ENCODE peak calls at places on chromosomes 1 and 21, in four cellular contexts. One of them, this sample, is unnamed.

GRCh38 chr1:212162635-212163034 is 122.6 kb upstream of the PPP2R5A start:
- DNase-seq in left ventricle myocardium superior: peak; percentile 54
- DNase-seq in brain microvascular endothelial cell: peak; percentile 42
- DNase-seq in fibroblast of pulmonary artery: peak; percentile 67
- DNase-seq in this sample: peak; percentile 59

GRCh38 chr1:24752305-24752704 is 7.1 kb downstream of the CLIC4 start:
- DNase-seq in left ventricle myocardium superior: no peak
- DNase-seq in brain microvascular endothelial cell: no peak
- DNase-seq in fibroblast of pulmonary artery: no peak
- DNase-seq in this sample: no peak

GRCh38 chr1:113505357-113505756 is 115.0 kb downstream of the MAGI3 start:
- DNase-seq in left ventricle myocardium superior: no peak
- DNase-seq in brain microvascular endothelial cell: no peak
- DNase-seq in fibroblast of pulmonary artery: no peak
- DNase-seq in this sample: no peak

GRCh38 chr21:44376606-44377005 is 23.2 kb downstream of the TRPM2 start:
- DNase-seq in left ventricle myocardium superior: no peak
- DNase-seq in brain microvascular endothelial cell: no peak
- DNase-seq in fibroblast of pulmonary artery: no peak
- DNase-seq in this sample: peak; percentile 19

GRCh38 chr21:23887709-23888303 is 1719.5 kb downstream of the MRPL39 start:
- DNase-seq in left ventricle myocardium superior: no peak
- DNase-seq in brain microvascular endothelial cell: no peak
- DNase-seq in fibroblast of pulmonary artery: no peak
- DNase-seq in this sample: no peak

GRCh38 chr1:179310721-179311120 is 17.1 kb downstream of the SOAT1 start:
- DNase-seq in left ventricle myocardium superior: no peak
- DNase-seq in brain microvascular endothelial cell: peak; percentile 48
- DNase-seq in fibroblast of pulmonary artery: peak; percentile 57
- DNase-seq in this sample: no peak

GRCh38 chr1:30451532-30452125 is 271.8 kb downstream of the MATN1 start:
- DNase-seq in left ventricle myocardium superior: no peak
- DNase-seq in brain microvascular endothelial cell: no peak
- DNase-seq in fibroblast of pulmonary artery: no peak
- DNase-seq in this sample: no peak

GRCh38 chr1:235859775-235860174 is 6.9 kb downstream of the LYST start:
- DNase-seq in left ventricle myocardium superior: no peak
- DNase-seq in brain microvascular endothelial cell: no peak
- DNase-seq in fibroblast of pulmonary artery: no peak
- DNase-seq in this sample: no peak

GRCh38 chr21:29416268-29416667 is 117.5 kb downstream of the BACH1 start:
- DNase-seq in left ventricle myocardium superior: no peak
- DNase-seq in brain microvascular endothelial cell: no peak
- DNase-seq in fibroblast of pulmonary artery: no peak
- DNase-seq in this sample: no peak

GRCh38 chr1:20680269-20680668 is 19.1 kb upstream of the DDOST start:
- DNase-seq in left ventricle myocardium superior: no peak
- DNase-seq in brain microvascular endothelial cell: no peak
- DNase-seq in fibroblast of pulmonary artery: no peak
- DNase-seq in this sample: no peak

GRCh38 chr1:60746278-60746761 is 336.0 kb upstream of the NFIA start:
- DNase-seq in left ventricle myocardium superior: peak; percentile 45
- DNase-seq in brain microvascular endothelial cell: no peak
- DNase-seq in fibroblast of pulmonary artery: no peak
- DNase-seq in this sample: peak; percentile 40

GRCh38 chr1:98468111-98468717 is 193.3 kb upstream of the SNX7 start:
- DNase-seq in left ventricle myocardium superior: no peak
- DNase-seq in brain microvascular endothelial cell: peak; percentile 59
- DNase-seq in fibroblast of pulmonary artery: peak; percentile 88
- DNase-seq in this sample: no peak

GRCh38 chr1:18183477-18183974 is 75.9 kb downstream of the IGSF21 start:
- DNase-seq in left ventricle myocardium superior: no peak
- DNase-seq in brain microvascular endothelial cell: no peak
- DNase-seq in fibroblast of pulmonary artery: no peak
- DNase-seq in this sample: no peak

GRCh38 chr1:75992312-75992711 is 60.1 kb upstream of the ASB17 start:
- DNase-seq in left ventricle myocardium superior: no peak
- DNase-seq in brain microvascular endothelial cell: no peak
- DNase-seq in fibroblast of pulmonary artery: no peak
- DNase-seq in this sample: no peak

GRCh38 chr1:29703596-29703995 is 467.3 kb downstream of the PTPRU start:
- DNase-seq in left ventricle myocardium superior: no peak
- DNase-seq in brain microvascular endothelial cell: peak; percentile 42
- DNase-seq in fibroblast of pulmonary artery: peak; percentile 62
- DNase-seq in this sample: no peak

GRCh38 chr1:3632298-3632697 is 7.5 kb downstream of the TPRG1L start:
- DNase-seq in left ventricle myocardium superior: peak; percentile 17
- DNase-seq in brain microvascular endothelial cell: no peak
- DNase-seq in fibroblast of pulmonary artery: no peak
- DNase-seq in this sample: peak; percentile 21

GRCh38 chr1:1899266-1899966 is 8.5 kb upstream of the GNB1 start:
- DNase-seq in left ventricle myocardium superior: no peak
- DNase-seq in brain microvascular endothelial cell: no peak
- DNase-seq in fibroblast of pulmonary artery: no peak
- DNase-seq in this sample: no peak

GRCh38 chr1:66247415-66248208 is 286.3 kb upstream of the SGIP1 start:
- DNase-seq in left ventricle myocardium superior: no peak
- DNase-seq in brain microvascular endothelial cell: no peak
- DNase-seq in fibroblast of pulmonary artery: no peak
- DNase-seq in this sample: no peak

This sample was measured in Right ventricle myocardium superior.